ENCODE peak calls at places on chromosomes 11 and 22, in seven cellular contexts. Z is kidney tubule cell; O is HFF-Myc; R is endodermal cell; D is GM12891; S is stimulated activated CD8-positive, alpha-beta memory T cell treated with anti-CD3 and anti-CD28 coated beads, Interleukin-4, amount 100 ng/mL, for 24 hours; E is iPS-NIHi11. C is an unnamed sample.

GRCh38 chr11:13354335-13354734 is 76.7 kb downstream of the BMAL1 start:
- DNase-seq in S (no peak), O (no peak), D (no peak), E (peak), Z (peak), R (peak), C (peak)

GRCh38 chr11:64340671-64341335 is 799 bp downstream of the CCDC88B start:
- DNase-seq in D (no peak), Z (no peak), S (peak), E (peak), R (peak), O (no peak), C (peak)

GRCh38 chr11:109109150-109109549 is 312.8 kb upstream of the C11orf87 start:
- DNase-seq in E (no peak), D (no peak), Z (no peak), O (no peak), R (no peak), S (no peak), C (no peak)

GRCh38 chr11:45805305-45806071 is 539 bp downstream of the SLC35C1 start:
- DNase-seq in R (peak), Z (peak), S (no peak), O (no peak), E (no peak), D (no peak), C (peak)

GRCh38 chr22:44931077-44931540 is 78.7 kb downstream of the PHF21B start:
- DNase-seq in R (no peak), E (no peak), O (peak), D (no peak), S (no peak), Z (peak), C (no peak)

GRCh38 chr11:76257040-76257730 is 50.9 kb upstream of the WNT11 start:
- DNase-seq in O (no peak), Z (no peak), E (peak), R (peak), S (no peak), D (no peak), C (no peak)

GRCh38 chr11:4191031-4191571 is 96.5 kb downstream of the RRM1 start:
- DNase-seq in S (no peak), D (no peak), R (no peak), Z (no peak), O (no peak), E (no peak), C (no peak)

GRCh38 chr11:11977206-11977938 is 31.1 kb downstream of the DKK3 start:
- DNase-seq in E (peak), O (peak), R (peak), S (no peak), D (no peak), Z (peak), C (no peak)

GRCh38 chr11:57438345-57439280 is 11.7 kb upstream of the SLC43A3 start:
- DNase-seq in E (no peak), R (no peak), S (no peak), O (no peak), D (no peak), Z (no peak), C (no peak)

GRCh38 chr11:83818349-83818748 is 532.2 kb upstream of the CCDC90B start:
- DNase-seq in Z (peak), O (no peak), E (no peak), R (no peak), D (no peak), S (no peak), C (no peak)

GRCh38 chr11:124938206-124938765 is 2.4 kb upstream of the HEPACAM start:
- DNase-seq in Z (no peak), S (no peak), D (no peak), O (no peak), E (no peak), R (no peak), C (no peak)

GRCh38 chr11:59062602-59063529 is 23.2 kb upstream of the GLYATL1B start:
- DNase-seq in Z (peak), R (no peak), E (no peak), O (no peak), D (no peak), S (no peak), C (no peak)

GRCh38 chr22:47393191-47393590 is 630.7 kb downstream of the TBC1D22A start:
- DNase-seq in E (no peak), D (no peak), R (no peak), Z (no peak), S (no peak), O (no peak), C (no peak)

GRCh38 chr22:38657248-38657909 is 941 bp downstream of the CBY1 start:
- DNase-seq in S (no peak), E (no peak), O (no peak), D (no peak), R (peak), Z (peak), C (peak)

GRCh38 chr11:12163181-12163841 is 52.9 kb downstream of the MICAL2 start:
- DNase-seq in O (no peak), D (no peak), Z (peak), R (peak), E (no peak), S (no peak), C (no peak)

GRCh38 chr11:71947498-71947897 is 18.7 kb downstream of the RNF121 start:
- DNase-seq in D (no peak), R (no peak), S (no peak), O (no peak), E (no peak), Z (peak), C (no peak)

GRCh38 chr22:41989246-41989645 is 9.3 kb upstream of the WBP2NL start:
- DNase-seq in D (no peak), E (peak), S (no peak), Z (no peak), O (no peak), R (peak), C (no peak)

GRCh38 chr11:75797796-75798195 is 17.2 kb upstream of the UVRAG start:
- DNase-seq in O (no peak), Z (peak), D (no peak), E (no peak), S (no peak), R (no peak), C (no peak)

GRCh38 chr11:123561046-123561781 is 93.2 kb downstream of the SCN3B start:
- DNase-seq in S (no peak), D (no peak), Z (peak), E (peak), O (no peak), R (peak), C (peak)